ENCODE peak calls at places on chromosome 22, in four cellular contexts. One of them, this sample, is unnamed.

GRCh38 chr22:46815896-46816721 is 53.7 kb downstream of the TBC1D22A start:
- DNase-seq in uterus: peak; percentile 39
- DNase-seq in sigmoid colon: no peak
- DNase-seq in stomach: no peak
- DNase-seq in this sample: peak; percentile 92

GRCh38 chr22:17368727-17369552 is at the start of gene CECR2:
- DNase-seq in uterus: peak; percentile 35
- DNase-seq in sigmoid colon: peak; percentile 78
- DNase-seq in stomach: no peak
- DNase-seq in this sample: peak; percentile 80

GRCh38 chr22:42932857-42933782 is 76.0 kb upstream of the ARFGAP3 start:
- DNase-seq in uterus: no peak
- DNase-seq in sigmoid colon: no peak
- DNase-seq in stomach: no peak
- DNase-seq in this sample: no peak

GRCh38 chr22:47597041-47597440 is 834.6 kb downstream of the TBC1D22A start:
- DNase-seq in uterus: no peak
- DNase-seq in sigmoid colon: peak; percentile 29
- DNase-seq in stomach: no peak
- DNase-seq in this sample: no peak

GRCh38 chr22:35152316-35152715 is 86.4 kb downstream of the ISX start:
- DNase-seq in uterus: no peak
- DNase-seq in sigmoid colon: no peak
- DNase-seq in stomach: no peak
- DNase-seq in this sample: no peak

GRCh38 chr22:29715705-29716104 is 4.1 kb upstream of the CABP7 start:
- DNase-seq in uterus: no peak
- DNase-seq in sigmoid colon: no peak
- DNase-seq in stomach: no peak
- DNase-seq in this sample: no peak

GRCh38 chr22:27259390-27259789 is 542.2 kb downstream of the MN1 start:
- DNase-seq in uterus: no peak
- DNase-seq in sigmoid colon: no peak
- DNase-seq in stomach: no peak
- DNase-seq in this sample: no peak

GRCh38 chr22:27986459-27986858 is 67.4 kb upstream of the PITPNB start:
- DNase-seq in uterus: no peak
- DNase-seq in sigmoid colon: peak; percentile 9
- DNase-seq in stomach: no peak
- DNase-seq in this sample: no peak

GRCh38 chr22:35837328-35837727 is 119.7 kb downstream of the APOL5 start:
- DNase-seq in uterus: no peak
- DNase-seq in sigmoid colon: no peak
- DNase-seq in stomach: no peak
- DNase-seq in this sample: no peak

GRCh38 chr22:40512426-40513136 is 123.9 kb downstream of the MRTFA start:
- DNase-seq in uterus: no peak
- DNase-seq in sigmoid colon: peak; percentile 78
- DNase-seq in stomach: no peak
- DNase-seq in this sample: no peak

GRCh38 chr22:49197986-49198704 is 629.5 kb downstream of the BRD1 start:
- DNase-seq in uterus: no peak
- DNase-seq in sigmoid colon: peak; percentile 37
- DNase-seq in stomach: no peak
- DNase-seq in this sample: peak; percentile 30

GRCh38 chr22:21623402-21623970 is 6.3 kb downstream of the YDJC start:
- DNase-seq in uterus: no peak
- DNase-seq in sigmoid colon: no peak
- DNase-seq in stomach: no peak
- DNase-seq in this sample: no peak

GRCh38 chr22:29311468-29312217 is 3.9 kb downstream of the RASL10A start:
- DNase-seq in uterus: peak; percentile 43
- DNase-seq in sigmoid colon: no peak
- DNase-seq in stomach: no peak
- DNase-seq in this sample: no peak

GRCh38 chr22:29623059-29623458 is 19.6 kb downstream of the NF2 start:
- DNase-seq in uterus: no peak
- DNase-seq in sigmoid colon: no peak
- DNase-seq in stomach: no peak
- DNase-seq in this sample: no peak

GRCh38 chr22:39176067-39176621 is 23.7 kb upstream of the CBX7 start:
- DNase-seq in uterus: peak; percentile 72
- DNase-seq in sigmoid colon: peak; percentile 88
- DNase-seq in stomach: peak; percentile 48
- DNase-seq in this sample: peak; percentile 71

GRCh38 chr22:48444320-48445112 is 1383.2 kb downstream of the BRD1 start:
- DNase-seq in uterus: no peak
- DNase-seq in sigmoid colon: no peak
- DNase-seq in stomach: no peak
- DNase-seq in this sample: peak; percentile 40

DNA sequence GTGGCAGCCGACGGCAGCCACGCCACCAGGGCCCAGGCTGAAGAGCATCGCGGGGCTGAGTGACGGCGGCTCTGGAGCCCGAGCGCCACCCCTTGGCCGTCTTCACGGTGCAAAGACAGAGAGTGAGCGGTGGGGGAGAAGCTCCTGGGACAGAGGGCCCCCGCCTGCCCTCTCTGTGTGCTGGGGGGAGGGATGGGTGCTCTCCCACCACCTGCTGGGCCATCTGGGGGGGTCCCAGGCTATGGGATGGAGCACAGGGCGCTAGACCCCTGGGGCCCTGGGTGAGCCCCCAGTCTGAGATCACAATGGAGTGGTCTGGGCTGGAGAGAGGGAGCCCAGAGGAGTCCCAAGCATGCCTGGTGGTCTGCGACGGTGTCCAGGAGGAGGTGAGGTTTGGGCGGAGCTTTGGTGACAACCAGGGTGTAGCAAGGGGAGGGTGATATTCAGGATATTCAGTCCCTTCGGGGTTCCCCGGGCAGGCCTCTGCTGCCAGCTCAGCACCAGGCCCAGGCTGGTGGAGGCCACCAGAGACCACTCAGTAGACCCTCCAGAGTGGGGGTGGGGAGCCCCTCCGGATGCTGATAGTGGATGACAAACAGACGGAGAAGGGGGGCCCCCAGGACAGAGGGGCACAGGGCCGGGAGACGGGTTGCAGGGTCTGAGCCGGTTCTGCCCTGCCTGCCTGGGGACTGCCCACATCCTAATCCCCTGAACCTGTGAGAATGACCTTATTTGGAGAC is 78.1 kb upstream of the PRR5 start:
- DNase-seq in uterus: no peak
- DNase-seq in sigmoid colon: no peak
- DNase-seq in stomach: no peak
- DNase-seq in this sample: no peak
- TF ChIP-seq CTCF in uterus: peak; percentile 7
- TF ChIP-seq CTCF in sigmoid colon: no peak
- TF ChIP-seq CTCF in stomach: no peak
- TF ChIP-seq CTCF in this sample: peak; percentile 27

GRCh38 chr22:31346255-31346732 is at the start of gene PATZ1:
- DNase-seq in uterus: peak; percentile 80
- DNase-seq in sigmoid colon: peak; percentile 91
- DNase-seq in stomach: peak; percentile 68
- DNase-seq in this sample: peak; percentile 79

GRCh38 chr22:31346733-31347250 is 646 bp upstream of the PATZ1 start:
- DNase-seq in uterus: peak; percentile 56
- DNase-seq in sigmoid colon: peak; percentile 74
- DNase-seq in stomach: peak; percentile 63
- DNase-seq in this sample: peak; percentile 88

GRCh38 chr22:31347251-31348008 is 1.3 kb upstream of the PATZ1 start:
- DNase-seq in uterus: peak; percentile 64
- DNase-seq in sigmoid colon: peak; percentile 82
- DNase-seq in stomach: peak; percentile 67
- DNase-seq in this sample: peak; percentile 69

GRCh38 chr22:31344369-31345330 is 1.5 kb downstream of the PATZ1 start:
- DNase-seq in uterus: peak; percentile 50
- DNase-seq in sigmoid colon: peak; percentile 82
- DNase-seq in stomach: peak; percentile 63
- DNase-seq in this sample: peak; percentile 60

GRCh38 chr22:31345331-31346254 is 553 bp downstream of the PATZ1 start:
- DNase-seq in uterus: peak; percentile 84
- DNase-seq in sigmoid colon: peak; percentile 90
- DNase-seq in stomach: peak; percentile 88
- DNase-seq in this sample: peak; percentile 88
- TF ChIP-seq POLR2A in uterus: peak; percentile 29
- TF ChIP-seq POLR2A in sigmoid colon: no peak
- TF ChIP-seq POLR2A in stomach: no peak
- TF ChIP-seq POLR2A in this sample: peak; percentile 34

GRCh38 chr22:32602154-32602553 is 127.5 kb downstream of the FBXO7 start:
- DNase-seq in uterus: no peak
- DNase-seq in sigmoid colon: no peak
- DNase-seq in stomach: no peak
- DNase-seq in this sample: no peak

GRCh38 chr22:32605576-32605975 is 131.0 kb downstream of the FBXO7 start:
- DNase-seq in uterus: no peak
- DNase-seq in sigmoid colon: no peak
- DNase-seq in stomach: no peak
- DNase-seq in this sample: no peak

GRCh38 chr22:32606181-32606580 is 131.6 kb downstream of the FBXO7 start:
- DNase-seq in uterus: peak; percentile 28
- DNase-seq in sigmoid colon: no peak
- DNase-seq in stomach: no peak
- DNase-seq in this sample: no peak

GRCh38 chr22:32603651-32604540 is 129.3 kb downstream of the FBXO7 start:
- DNase-seq in uterus: peak; percentile 82
- DNase-seq in sigmoid colon: no peak
- DNase-seq in stomach: no peak
- DNase-seq in this sample: no peak

DNA sequence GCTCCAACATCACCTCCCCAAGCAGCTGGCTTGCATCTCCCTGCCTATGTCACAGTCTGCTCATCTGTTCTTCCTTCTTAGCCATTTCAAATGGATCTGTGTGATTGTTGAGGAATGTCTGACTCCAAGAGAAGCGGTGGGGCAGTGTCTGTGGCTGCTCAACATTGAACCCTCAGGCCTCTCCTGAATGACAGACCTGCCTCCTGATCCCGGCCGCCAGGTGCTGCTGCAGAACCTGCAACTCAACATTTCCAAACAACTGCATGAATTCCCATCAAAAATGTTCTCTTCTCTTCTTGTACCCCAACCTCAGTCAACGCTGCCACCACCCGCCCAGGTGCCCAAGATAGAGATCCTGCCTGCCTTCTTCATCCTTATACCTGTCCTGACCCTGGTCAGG is 132.5 kb downstream of the FBXO7 start:
- DNase-seq in uterus: no peak
- DNase-seq in sigmoid colon: no peak
- DNase-seq in stomach: no peak
- DNase-seq in this sample: no peak
- TF ChIP-seq CTCF in uterus: no peak
- TF ChIP-seq CTCF in sigmoid colon: no peak
- TF ChIP-seq CTCF in stomach: no peak
- TF ChIP-seq CTCF in this sample: no peak

GRCh38 chr22:37639771-37640590 is 512 bp downstream of the SH3BP1 start:
- DNase-seq in uterus: no peak
- DNase-seq in sigmoid colon: no peak
- DNase-seq in stomach: no peak
- DNase-seq in this sample: no peak

GRCh38 chr22:37638351-37639069 is 959 bp upstream of the SH3BP1 start:
- DNase-seq in uterus: no peak
- DNase-seq in sigmoid colon: no peak
- DNase-seq in stomach: peak; percentile 43
- DNase-seq in this sample: no peak

GRCh38 chr22:37641251-37641949 is 1.9 kb downstream of the SH3BP1 start:
- DNase-seq in uterus: no peak
- DNase-seq in sigmoid colon: no peak
- DNase-seq in stomach: no peak
- DNase-seq in this sample: no peak

GRCh38 chr22:37640591-37641250 is 1.3 kb downstream of the SH3BP1 start:
- DNase-seq in uterus: no peak
- DNase-seq in sigmoid colon: no peak
- DNase-seq in stomach: no peak
- DNase-seq in this sample: no peak

DNA sequence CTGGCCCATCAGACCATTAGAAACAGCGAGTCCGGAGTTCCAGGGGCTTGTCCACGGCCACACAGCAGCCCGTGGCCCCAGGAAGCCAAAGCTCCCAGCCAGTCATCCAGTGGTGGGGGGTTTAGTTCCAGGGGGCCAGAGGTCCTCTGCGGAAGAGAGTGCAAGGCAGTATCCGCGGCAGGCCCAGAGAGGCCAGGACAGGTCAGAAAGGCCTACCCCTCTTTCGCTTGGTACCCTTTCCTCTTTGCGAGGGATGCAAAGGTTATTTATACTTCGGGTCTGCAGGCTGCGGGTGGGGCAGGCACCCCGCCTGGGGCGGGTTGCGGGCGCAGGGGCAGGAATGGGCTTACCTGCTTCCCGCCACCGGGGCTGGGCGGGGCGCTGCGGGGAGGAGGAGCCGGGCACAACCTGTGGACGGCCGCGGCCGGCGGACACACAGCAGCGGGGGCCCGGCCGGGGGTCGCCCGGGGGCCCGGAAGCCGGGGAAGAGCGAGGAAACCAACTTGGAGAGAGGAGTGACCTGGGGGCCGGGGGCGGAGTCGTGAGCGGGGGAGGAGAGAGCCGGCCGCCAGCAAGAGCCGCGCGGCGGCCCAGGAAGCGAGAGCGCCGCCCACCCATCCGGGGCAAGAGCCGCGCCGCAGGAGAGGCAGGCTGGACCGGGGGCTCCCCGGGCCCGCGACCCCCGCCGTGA is at the start of gene SH3BP1:
- DNase-seq in uterus: peak; percentile 71
- DNase-seq in sigmoid colon: no peak
- DNase-seq in stomach: peak; percentile 59
- DNase-seq in this sample: peak; percentile 52
- TF ChIP-seq POLR2A in uterus: no peak
- TF ChIP-seq POLR2A in sigmoid colon: no peak
- TF ChIP-seq POLR2A in stomach: no peak
- TF ChIP-seq POLR2A in this sample: no peak

GRCh38 chr22:30968015-30968923 is at the start of gene MORC2:
- DNase-seq in uterus: peak; percentile 60
- DNase-seq in sigmoid colon: peak; percentile 84
- DNase-seq in stomach: peak; percentile 63
- DNase-seq in this sample: peak; percentile 76

GRCh38 chr22:30970356-30970746 is 1.3 kb downstream of the TUG1 start:
- DNase-seq in uterus: no peak
- DNase-seq in sigmoid colon: no peak
- DNase-seq in stomach: no peak
- DNase-seq in this sample: no peak

GRCh38 chr22:30964858-30965257 is 3.7 kb downstream of the MORC2 start:
- DNase-seq in uterus: no peak
- DNase-seq in sigmoid colon: no peak
- DNase-seq in stomach: no peak
- DNase-seq in this sample: no peak

GRCh38 chr22:30968924-30969531 is at the start of gene TUG1:
- DNase-seq in uterus: peak; percentile 97
- DNase-seq in sigmoid colon: peak; percentile 99
- DNase-seq in stomach: peak; percentile 98
- DNase-seq in this sample: peak; percentile 99

GRCh38 chr22:30969532-30970355 is 679 bp downstream of the TUG1 start:
- DNase-seq in uterus: no peak
- DNase-seq in sigmoid colon: peak; percentile 64
- DNase-seq in stomach: peak; percentile 31
- DNase-seq in this sample: peak; percentile 61
- TF ChIP-seq CTCF in uterus: no peak
- TF ChIP-seq CTCF in sigmoid colon: no peak
- TF ChIP-seq CTCF in stomach: no peak
- TF ChIP-seq CTCF in this sample: no peak